ENCODE peak calls at places on chromosomes 16 and 17, in nine cellular contexts. R is tibial nerve; O is uterus; M is mammary epithelial cell; X is effector memory CD4-positive, alpha-beta T cell; G is SJSA1; F is body of pancreas; N is mesenchymal stem cell; L is tibial artery. C is an unnamed sample.

GRCh38 chr17:42311240-42312034 is 23.1 kb downstream of the STAT5A start:
- DNase-seq in R (peak), O (peak), M (no peak), X (no peak), G (no peak), F (peak), N (peak), L (peak), C (peak)

GRCh38 chr17:67157732-67158639 is 87.0 kb downstream of the HELZ start:
- DNase-seq in R (no peak), O (no peak), M (no peak), X (no peak), G (no peak), F (no peak), N (peak), L (no peak), C (no peak)

GRCh38 chr16:23223368-23223767 is 40.8 kb downstream of the SCNN1G start:
- DNase-seq in R (no peak), O (no peak), M (no peak), X (no peak), G (no peak), F (no peak), N (no peak), L (no peak), C (no peak)

GRCh38 chr16:47236716-47237115 is 93.0 kb upstream of the NETO2 start:
- DNase-seq in R (no peak), O (no peak), M (no peak), X (no peak), G (no peak), F (no peak), N (no peak), L (no peak), C (no peak)

GRCh38 chr17:68182940-68183551 is 64.8 kb upstream of the AMZ2 start:
- DNase-seq in R (no peak), O (no peak), M (peak), X (peak), G (no peak), F (no peak), N (no peak), L (no peak), C (no peak)

GRCh38 chr17:77476920-77477805 is 336.4 kb downstream of the SEC14L1 start:
- DNase-seq in R (peak), O (peak), M (peak), X (no peak), G (peak), F (no peak), N (peak), L (peak), C (no peak)

GRCh38 chr16:88523381-88524159 is 46.6 kb upstream of the ZC3H18 start:
- DNase-seq in R (no peak), O (no peak), M (no peak), X (no peak), G (no peak), F (no peak), N (no peak), L (no peak), C (no peak)

GRCh38 chr16:57578521-57579360 is 36.3 kb downstream of the ADGRG5 start:
- DNase-seq in R (no peak), O (no peak), M (no peak), X (no peak), G (peak), F (no peak), N (no peak), L (no peak), C (no peak)

GRCh38 chr17:78759203-78759968 is 22.7 kb downstream of the CYTH1 start:
- DNase-seq in R (no peak), O (no peak), M (no peak), X (peak), G (no peak), F (peak), N (peak), L (peak), C (no peak)

GRCh38 chr17:36188891-36189306 is 7.7 kb downstream of the CCL3L1 start:
- DNase-seq in R (no peak), O (no peak), M (no peak), X (no peak), G (peak), F (no peak), N (peak), L (peak), C (no peak)

GRCh38 chr16:86609115-86609514 is 30.8 kb downstream of the FOXL1 start:
- DNase-seq in R (no peak), O (no peak), M (no peak), X (no peak), G (peak), F (no peak), N (peak), L (no peak), C (no peak)

GRCh38 chr17:34988644-34989043 is 8.3 kb downstream of the LIG3 start:
- DNase-seq in R (no peak), O (no peak), M (no peak), X (no peak), G (no peak), F (no peak), N (no peak), L (no peak), C (no peak)

GRCh38 chr17:7445011-7445927 is at the start of gene CHRNB1:
- DNase-seq in R (no peak), O (peak), M (no peak), X (no peak), G (no peak), F (peak), N (peak), L (peak), C (peak)

GRCh38 chr16:4475880-4476790 is at the start of gene HMOX2:
- DNase-seq in R (peak), O (peak), M (peak), X (peak), G (peak), F (peak), N (peak), L (peak), C (peak)
- H3K27ac ChIP-seq in R (peak), O (peak), M (peak), X (peak), G (peak), F (peak), N (peak), L (peak), C (peak)

DNA sequence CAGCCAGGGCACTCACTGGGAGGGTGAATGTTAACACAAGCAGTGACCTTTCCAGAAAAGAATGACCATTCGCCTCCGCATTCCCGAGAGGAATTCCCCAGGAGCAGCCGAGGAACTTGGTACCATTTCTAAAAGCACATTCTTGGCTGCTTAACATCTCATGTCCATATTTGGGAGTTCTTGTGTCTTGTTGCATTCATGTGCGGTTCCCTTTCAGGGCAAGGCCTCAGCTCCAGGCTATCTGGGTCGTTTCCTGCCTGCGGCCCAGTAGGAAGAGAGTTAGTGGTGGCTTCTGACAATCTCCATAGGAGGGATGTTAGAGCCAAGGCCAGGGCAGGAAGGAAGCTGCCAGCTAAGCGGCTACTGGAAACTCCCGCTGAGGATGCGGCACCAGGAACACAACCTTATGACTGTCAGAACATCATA is 27.9 kb upstream of the MEAK7 start:
- DNase-seq in R (peak), O (peak), M (peak), X (no peak), G (peak), F (peak), N (peak), L (peak), C (no peak)
- H3K27ac ChIP-seq in R (peak), O (peak), M (peak), X (no peak), G (peak), F (no peak), N (peak), L (no peak), C (no peak)

GRCh38 chr16:17508303-17508702 is 37.5 kb upstream of the XYLT1 start:
- DNase-seq in R (no peak), O (no peak), M (no peak), X (no peak), G (no peak), F (no peak), N (no peak), L (no peak), C (no peak)
- H3K27ac ChIP-seq in R (no peak), O (no peak), M (no peak), X (no peak), G (no peak), F (no peak), N (no peak), L (no peak), C (no peak)

GRCh38 chr17:75555679-75556153 is 30.2 kb downstream of the LLGL2 start:
- DNase-seq in R (no peak), O (no peak), M (no peak), X (no peak), G (no peak), F (no peak), N (no peak), L (no peak), C (no peak)

GRCh38 chr17:75559958-75560533 is 27.6 kb upstream of the MYO15B start:
- DNase-seq in R (no peak), O (no peak), M (no peak), X (no peak), G (no peak), F (no peak), N (no peak), L (no peak), C (peak)

GRCh38 chr17:75557852-75558665 is 29.5 kb upstream of the MYO15B start:
- DNase-seq in R (no peak), O (no peak), M (no peak), X (no peak), G (no peak), F (peak), N (no peak), L (no peak), C (no peak)

GRCh38 chr17:75558666-75559530 is 28.7 kb upstream of the MYO15B start:
- DNase-seq in R (no peak), O (no peak), M (no peak), X (no peak), G (no peak), F (peak), N (no peak), L (no peak), C (no peak)

DNA sequence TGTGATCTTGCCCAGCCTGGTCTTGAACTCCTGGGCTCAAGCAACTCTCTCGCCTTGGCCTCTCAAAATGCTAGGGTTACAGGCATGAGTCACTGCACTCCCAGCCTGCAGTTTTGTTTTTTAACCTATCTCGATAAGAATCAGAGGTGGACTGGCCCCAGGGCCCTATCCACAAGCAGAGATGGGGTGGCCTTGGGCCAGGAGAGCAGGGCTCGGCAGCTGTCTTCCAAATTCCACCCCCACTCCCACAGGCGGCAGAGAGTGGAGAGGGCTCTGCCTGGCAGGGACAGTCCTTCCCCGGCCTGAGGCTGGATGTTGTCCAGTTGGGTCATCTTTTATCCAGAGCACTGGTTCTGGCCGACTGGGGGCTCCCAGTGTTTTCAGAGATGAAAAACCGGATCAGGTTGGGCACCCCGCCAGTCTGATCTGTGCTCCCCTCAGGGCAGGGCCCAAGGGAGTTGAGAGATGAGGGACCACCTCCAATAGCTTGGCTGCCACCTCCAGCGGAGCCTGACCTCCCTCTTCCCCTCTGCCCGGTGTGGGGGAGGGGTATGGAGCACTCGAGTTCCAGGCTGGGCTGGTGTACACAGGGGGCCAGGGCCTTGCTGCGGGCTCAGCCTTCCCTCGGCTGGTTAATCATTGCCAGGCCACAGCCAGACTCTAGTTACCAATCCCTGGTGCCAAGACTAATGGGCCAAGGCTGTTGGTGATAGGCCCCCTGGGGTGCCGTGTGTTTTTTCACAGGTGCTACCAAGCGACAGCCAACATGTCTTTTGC is 30.3 kb upstream of the MYO15B start:
- DNase-seq in R (no peak), O (peak), M (peak), X (no peak), G (no peak), F (peak), N (no peak), L (no peak), C (peak)
- H3K27ac ChIP-seq in R (no peak), O (peak), M (no peak), X (no peak), G (no peak), F (peak), N (peak), L (no peak), C (peak)

GRCh38 chr16:9932919-9933653 is 249.1 kb downstream of the GRIN2A start:
- DNase-seq in R (no peak), O (no peak), M (no peak), X (no peak), G (no peak), F (no peak), N (no peak), L (no peak), C (no peak)
- H3K27ac ChIP-seq in R (no peak), O (no peak), M (no peak), X (no peak), G (no peak), F (no peak), N (no peak), L (no peak), C (no peak)

GRCh38 chr16:84932691-84933090 is 78.6 kb downstream of the ZDHHC7 start:
- DNase-seq in R (no peak), O (no peak), M (no peak), X (no peak), G (no peak), F (no peak), N (no peak), L (no peak), C (no peak)
- H3K27ac ChIP-seq in R (no peak), O (no peak), M (no peak), X (no peak), G (no peak), F (no peak), N (no peak), L (no peak), C (no peak)

GRCh38 chr16:82653550-82654511 is 27.1 kb downstream of the CDH13 start:
- DNase-seq in R (no peak), O (no peak), M (peak), X (peak), G (peak), F (no peak), N (peak), L (no peak), C (no peak)
- H3K27ac ChIP-seq in R (no peak), O (no peak), M (peak), X (peak), G (peak), F (no peak), N (peak), L (no peak), C (no peak)

C was measured in substantia nigra.